ENCODE peak calls at places on chromosomes 5 and 9, in six cellular contexts. G is BE2C, F is tibial artery, Z is left ventricle myocardium inferior, V is GM23248, N is Peyer's patch. Q is an unnamed sample.
A peak's percentile ranks its signal among the peaks of the same experiment; 100 is the strongest.

GRCh38 chr9:110148384-110148783 is 59.6 kb downstream of the C9orf152 start:
- DNase-seq in F (no peak), Z (no peak), V (peak; percentile 33), N (peak; percentile 67), G (no peak), Q (peak; percentile 53)

GRCh38 chr9:6999788-7000187 is 242.0 kb downstream of the KDM4C start:
- DNase-seq in Z (no peak), N (no peak), V (no peak), G (no peak), F (no peak), Q (no peak)

GRCh38 chr5:77181596-77182304 is 28.7 kb upstream of the PDE8B start:
- DNase-seq in G (no peak), V (no peak), N (no peak), F (no peak), Z (no peak), Q (no peak)

GRCh38 chr5:64854855-64855254 is 86.1 kb downstream of the CWC27 start:
- DNase-seq in V (peak; percentile 24), F (no peak), Z (no peak), N (no peak), G (no peak), Q (no peak)

GRCh38 chr9:88816591-88816990 is 174.7 kb upstream of the S1PR3 start:
- DNase-seq in F (no peak), G (no peak), V (no peak), Z (no peak), N (no peak), Q (no peak)

GRCh38 chr5:104071887-104072286 is 509.3 kb upstream of the NUDT12 start:
- DNase-seq in N (no peak), G (no peak), F (no peak), V (no peak), Z (no peak), Q (no peak)

GRCh38 chr5:142151436-142152382 is 43.1 kb downstream of the NDFIP1 start:
- DNase-seq in G (peak; percentile 76), F (peak; percentile 57), N (peak; percentile 31), Z (no peak), V (peak; percentile 78), Q (peak; percentile 71)

GRCh38 chr5:168941901-168942300 is 359.0 kb downstream of the SLIT3 start:
- DNase-seq in Z (no peak), G (peak; percentile 83), F (no peak), N (no peak), V (no peak), Q (no peak)

GRCh38 chr5:81848368-81848767 is 97.5 kb upstream of the SSBP2 start:
- DNase-seq in N (no peak), Z (no peak), G (peak; percentile 24), F (peak; percentile 25), V (no peak), Q (no peak)

GRCh38 chr5:114380721-114381120 is 18.9 kb downstream of the KCNN2 start:
- DNase-seq in G (no peak), F (no peak), N (no peak), V (no peak), Z (no peak), Q (no peak)

GRCh38 chr9:109870365-109870764 is 90.4 kb downstream of the PALM2AKAP2 start:
- DNase-seq in V (no peak), F (no peak), G (no peak), Z (no peak), N (no peak), Q (no peak)

GRCh38 chr9:115250646-115251045 is 132.7 kb upstream of the TNC start:
- DNase-seq in Z (no peak), N (no peak), G (no peak), V (peak; percentile 60), F (no peak), Q (no peak)

GRCh38 chr9:98021306-98022040 is 35.1 kb upstream of the NANS start:
- DNase-seq in G (peak; percentile 37), V (peak; percentile 11), Z (peak; percentile 62), N (no peak), F (no peak), Q (peak; percentile 29)

GRCh38 chr9:4237748-4238511 is 61.9 kb downstream of the GLIS3 start:
- DNase-seq in V (peak; percentile 45), N (no peak), F (peak; percentile 27), Z (no peak), G (no peak), Q (no peak)

GRCh38 chr5:174172104-174172965 is 126.8 kb downstream of the NSG2 start:
- DNase-seq in G (no peak), V (no peak), F (no peak), Z (no peak), N (no peak), Q (no peak)

GRCh38 chr5:85614482-85614881 is 1003.3 kb upstream of the COX7C start:
- DNase-seq in Z (no peak), V (no peak), F (no peak), N (no peak), G (no peak), Q (no peak)

GRCh38 chr5:68839019-68839552 is 254.7 kb upstream of the SLC30A5 start:
- DNase-seq in Z (no peak), G (no peak), N (no peak), F (peak; percentile 49), V (peak; percentile 29), Q (no peak)

GRCh38 chr5:177427211-177427822 is 841 bp downstream of the GRK6 start:
- DNase-seq in G (peak; percentile 67), N (no peak), Z (no peak), V (peak; percentile 44), F (no peak), Q (no peak)
- H3K4me1 ChIP-seq in G (peaks cover 15% of the 10 kb centered on the region), N (peaks cover 35% of the 10 kb centered on the region), Z (peaks cover 45% of the 10 kb centered on the region), V (peaks cover 10% of the 10 kb centered on the region), F (no peaks in the 10 kb centered on the region), Q (peaks cover 11% of the 10 kb centered on the region)

DNA sequence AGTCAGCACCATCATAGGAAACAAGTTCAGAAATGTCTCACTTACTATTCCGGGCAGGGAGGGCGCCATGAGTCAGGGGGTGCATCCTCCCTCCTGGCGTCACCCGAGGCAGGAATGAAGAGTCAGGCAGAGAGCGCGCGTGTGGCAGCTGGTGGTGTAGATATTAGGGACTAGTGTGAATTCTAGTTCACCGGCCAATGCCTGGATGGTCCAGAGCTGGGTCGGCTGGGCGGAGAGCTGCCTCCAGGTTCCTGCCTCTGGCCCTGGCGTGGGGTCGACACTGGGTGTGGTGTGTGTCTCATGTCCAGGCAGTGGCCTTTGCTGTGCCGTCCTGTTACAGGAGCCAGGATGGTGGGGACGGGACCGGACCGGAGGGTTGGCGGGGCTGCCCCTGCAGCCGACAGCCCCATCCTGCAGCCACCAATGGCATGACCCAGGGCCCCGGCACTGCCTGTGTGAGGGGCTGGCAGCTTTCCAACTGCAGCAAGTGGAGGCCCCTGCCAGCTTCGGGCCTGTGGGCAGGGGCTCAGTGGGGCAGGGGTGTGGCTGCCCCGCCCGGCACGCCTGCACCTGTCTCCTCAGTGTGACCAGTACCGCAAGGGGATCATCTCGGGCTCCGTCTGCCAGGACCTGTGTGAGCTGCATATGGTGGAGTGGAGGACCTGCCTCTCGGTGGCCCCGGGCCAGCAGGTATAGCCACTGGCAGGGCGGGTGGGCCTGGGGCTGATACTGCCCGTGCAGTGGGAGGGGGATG is 9.1 kb downstream of the DIPK1B start:
- DNase-seq in F (no peak), V (peak; percentile 95), N (no peak), G (peak; percentile 59), Z (no peak), Q (peak; percentile 83)
- H3K4me1 ChIP-seq in F (no peaks in the 10 kb centered on the region), V (peaks cover 18% of the 10 kb centered on the region), N (peaks cover 12% of the 10 kb centered on the region), G (peaks cover 35% of the 10 kb centered on the region), Z (peaks cover 81% of the 10 kb centered on the region), Q (peaks cover 10% of the 10 kb centered on the region)

GRCh38 chr5:79890119-79890870 is 100.8 kb downstream of the MTX3 start:
- DNase-seq in N (no peak), V (no peak), G (no peak), Z (no peak), F (no peak), Q (no peak)
- H3K4me1 ChIP-seq in N (no peaks in the 10 kb centered on the region), V (no peaks in the 10 kb centered on the region), G (no peaks in the 10 kb centered on the region), Z (peaks cover 5% of the 10 kb centered on the region), F (no peaks in the 10 kb centered on the region), Q (no peaks in the 10 kb centered on the region)

GRCh38 chr9:136082496-136083361 is 12.4 kb downstream of the NACC2 start:
- DNase-seq in G (no peak), V (no peak), N (no peak), Z (peak; percentile 15), F (no peak), Q (peak; percentile 53)

GRCh38 chr9:136086213-136086881 is 8.7 kb downstream of the NACC2 start:
- DNase-seq in G (peak; percentile 71), V (no peak), F (no peak), Z (peak; percentile 33), N (no peak), Q (peak; percentile 63)

GRCh38 chr9:136085815-136086212 is 9.3 kb downstream of the NACC2 start:
- DNase-seq in F (peak; percentile 57), G (peak; percentile 8), Z (peak; percentile 73), V (no peak), N (no peak), Q (peak; percentile 69)

GRCh38 chr9:136083558-136084190 is 11.4 kb downstream of the NACC2 start:
- DNase-seq in F (no peak), N (no peak), Z (peak; percentile 4), V (no peak), G (no peak), Q (no peak)

GRCh38 chr9:136084191-136084944 is 10.7 kb downstream of the NACC2 start:
- DNase-seq in N (no peak), F (no peak), V (no peak), G (peak; percentile 15), Z (peak; percentile 13), Q (no peak)
- H3K4me1 ChIP-seq in N (no peaks in the 10 kb centered on the region), F (peaks cover 18% of the 10 kb centered on the region), V (no peaks in the 10 kb centered on the region), G (peaks cover 17% of the 10 kb centered on the region), Z (peaks cover 100% of the 10 kb centered on the region), Q (peaks cover 13% of the 10 kb centered on the region)

GRCh38 chr5:124743534-124744169 is 2.8 kb downstream of the ZNF608 start:
- DNase-seq in V (peak; percentile 17), F (no peak), N (peak; percentile 69), G (no peak), Z (no peak), Q (no peak)
- H3K4me1 ChIP-seq in V (peaks cover 59% of the 10 kb centered on the region), F (no peaks in the 10 kb centered on the region), N (no peaks in the 10 kb centered on the region), G (peaks cover 8% of the 10 kb centered on the region), Z (peaks cover 75% of the 10 kb centered on the region), Q (peaks cover 3% of the 10 kb centered on the region)

GRCh38 chr5:72850113-72850512 is 33.7 kb downstream of the TNPO1 start:
- DNase-seq in N (no peak), G (no peak), V (no peak), Z (no peak), F (no peak), Q (no peak)
- H3K4me1 ChIP-seq in N (no peaks in the 10 kb centered on the region), G (peaks cover 11% of the 10 kb centered on the region), V (peaks cover 69% of the 10 kb centered on the region), Z (peaks cover 92% of the 10 kb centered on the region), F (no peaks in the 10 kb centered on the region), Q (peaks cover 2% of the 10 kb centered on the region)

DNA sequence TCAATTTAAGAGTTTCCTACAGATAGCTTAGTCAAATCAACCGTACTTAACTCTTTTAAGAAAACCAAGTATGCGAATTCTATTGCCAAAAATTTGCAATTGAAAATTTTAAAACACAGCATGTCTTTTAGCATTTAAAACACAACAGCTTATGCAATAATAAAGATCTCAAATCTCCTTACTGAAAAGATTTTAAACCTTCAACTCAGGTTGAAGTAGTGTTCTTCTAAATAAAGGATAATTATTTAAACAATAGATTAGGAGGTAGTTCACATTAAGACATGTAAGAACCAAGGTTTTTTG is 5.5 kb downstream of the NR3C1 start:
- DNase-seq in F (no peak), Z (no peak), V (no peak), N (no peak), G (no peak), Q (no peak)
- H3K4me1 ChIP-seq in F (no peaks in the 10 kb centered on the region), Z (peaks cover 98% of the 10 kb centered on the region), V (peaks cover 31% of the 10 kb centered on the region), N (peaks cover 22% of the 10 kb centered on the region), G (no peaks in the 10 kb centered on the region), Q (peaks cover 3% of the 10 kb centered on the region)